ENCODE peak calls at places on chromosome 10, in seven cellular contexts. One of them, this sample, is unnamed.

GRCh38 chr10:33974976-33975478 is 640.6 kb upstream of the NRP1 start:
- DNase-seq in adrenal gland: no peak
- DNase-seq in mammary epithelial cell: no peak
- DNase-seq in hepatocyte: no peak
- DNase-seq in GM23338: no peak
- DNase-seq in colonic mucosa: no peak
- DNase-seq in fibroblast of the aortic adventitia: peak
- DNase-seq in this sample: no peak

GRCh38 chr10:30185916-30186315 is 126.5 kb upstream of the JCAD start:
- DNase-seq in GM23338: no peak
- DNase-seq in fibroblast of the aortic adventitia: peak
- DNase-seq in mammary epithelial cell: peak
- DNase-seq in adrenal gland: no peak
- DNase-seq in hepatocyte: no peak
- DNase-seq in colonic mucosa: no peak
- DNase-seq in this sample: no peak

GRCh38 chr10:111515706-111516105 is 438.9 kb downstream of the ADRA2A start:
- DNase-seq in GM23338: no peak
- DNase-seq in adrenal gland: no peak
- DNase-seq in fibroblast of the aortic adventitia: no peak
- DNase-seq in colonic mucosa: no peak
- DNase-seq in hepatocyte: no peak
- DNase-seq in mammary epithelial cell: no peak
- DNase-seq in this sample: no peak

GRCh38 chr10:61975107-61975932 is 73.8 kb downstream of the ARID5B start:
- DNase-seq in colonic mucosa: no peak
- DNase-seq in mammary epithelial cell: peak
- DNase-seq in fibroblast of the aortic adventitia: peak
- DNase-seq in adrenal gland: no peak
- DNase-seq in GM23338: no peak
- DNase-seq in hepatocyte: peak
- DNase-seq in this sample: peak

GRCh38 chr10:52019078-52019644 is 294.9 kb upstream of the DKK1 start:
- DNase-seq in adrenal gland: no peak
- DNase-seq in GM23338: peak
- DNase-seq in fibroblast of the aortic adventitia: no peak
- DNase-seq in hepatocyte: no peak
- DNase-seq in mammary epithelial cell: no peak
- DNase-seq in colonic mucosa: no peak
- DNase-seq in this sample: no peak

GRCh38 chr10:100502926-100503480 is 16.7 kb downstream of the SEC31B start:
- DNase-seq in mammary epithelial cell: no peak
- DNase-seq in GM23338: no peak
- DNase-seq in hepatocyte: no peak
- DNase-seq in fibroblast of the aortic adventitia: peak
- DNase-seq in adrenal gland: no peak
- DNase-seq in colonic mucosa: no peak
- DNase-seq in this sample: no peak

GRCh38 chr10:1100691-1101368 is 44.6 kb downstream of the WDR37 start:
- DNase-seq in GM23338: peak
- DNase-seq in adrenal gland: no peak
- DNase-seq in hepatocyte: no peak
- DNase-seq in fibroblast of the aortic adventitia: no peak
- DNase-seq in colonic mucosa: no peak
- DNase-seq in mammary epithelial cell: no peak
- DNase-seq in this sample: no peak

GRCh38 chr10:93790454-93790853 is 32.7 kb downstream of the LGI1 start:
- DNase-seq in GM23338: peak
- DNase-seq in hepatocyte: no peak
- DNase-seq in colonic mucosa: no peak
- DNase-seq in adrenal gland: no peak
- DNase-seq in fibroblast of the aortic adventitia: no peak
- DNase-seq in mammary epithelial cell: no peak
- DNase-seq in this sample: no peak

GRCh38 chr10:54434782-54435181 is 366.2 kb downstream of the PCDH15 start:
- DNase-seq in fibroblast of the aortic adventitia: no peak
- DNase-seq in hepatocyte: no peak
- DNase-seq in GM23338: no peak
- DNase-seq in colonic mucosa: no peak
- DNase-seq in mammary epithelial cell: no peak
- DNase-seq in adrenal gland: no peak
- DNase-seq in this sample: no peak

GRCh38 chr10:118523775-118524174 is 71.7 kb downstream of the PRLHR start:
- DNase-seq in GM23338: no peak
- DNase-seq in adrenal gland: no peak
- DNase-seq in colonic mucosa: no peak
- DNase-seq in fibroblast of the aortic adventitia: peak
- DNase-seq in hepatocyte: no peak
- DNase-seq in mammary epithelial cell: peak
- DNase-seq in this sample: peak

GRCh38 chr10:48931188-48931587 is 8.5 kb downstream of the LRRC18 start:
- DNase-seq in GM23338: peak
- DNase-seq in mammary epithelial cell: no peak
- DNase-seq in hepatocyte: no peak
- DNase-seq in colonic mucosa: no peak
- DNase-seq in fibroblast of the aortic adventitia: no peak
- DNase-seq in adrenal gland: no peak
- DNase-seq in this sample: no peak

GRCh38 chr10:67602268-67602950 is 93.6 kb downstream of the CTNNA3 start:
- DNase-seq in GM23338: no peak
- DNase-seq in mammary epithelial cell: peak
- DNase-seq in fibroblast of the aortic adventitia: peak
- DNase-seq in hepatocyte: no peak
- DNase-seq in colonic mucosa: no peak
- DNase-seq in adrenal gland: no peak
- DNase-seq in this sample: peak

GRCh38 chr10:8052344-8052969 is 2.0 kb upstream of the GATA3 start:
- DNase-seq in fibroblast of the aortic adventitia: no peak
- DNase-seq in hepatocyte: peak
- DNase-seq in mammary epithelial cell: peak
- DNase-seq in colonic mucosa: no peak
- DNase-seq in adrenal gland: no peak
- DNase-seq in GM23338: no peak
- DNase-seq in this sample: no peak

GRCh38 chr10:35503548-35503947 is 101.6 kb upstream of the GJD4 start:
- DNase-seq in mammary epithelial cell: no peak
- DNase-seq in colonic mucosa: no peak
- DNase-seq in fibroblast of the aortic adventitia: no peak
- DNase-seq in adrenal gland: no peak
- DNase-seq in GM23338: no peak
- DNase-seq in hepatocyte: no peak
- DNase-seq in this sample: no peak

GRCh38 chr10:102738692-102739121 is 5.0 kb upstream of the WBP1L start:
- DNase-seq in adrenal gland: no peak
- DNase-seq in mammary epithelial cell: no peak
- DNase-seq in hepatocyte: no peak
- DNase-seq in fibroblast of the aortic adventitia: peak
- DNase-seq in colonic mucosa: no peak
- DNase-seq in GM23338: no peak
- DNase-seq in this sample: no peak

GRCh38 chr10:6770846-6771245 is 190.8 kb upstream of the PRKCQ start:
- DNase-seq in fibroblast of the aortic adventitia: no peak
- DNase-seq in colonic mucosa: no peak
- DNase-seq in adrenal gland: no peak
- DNase-seq in hepatocyte: no peak
- DNase-seq in GM23338: no peak
- DNase-seq in mammary epithelial cell: no peak
- DNase-seq in this sample: no peak

GRCh38 chr10:92173996-92174395 is 116.9 kb downstream of the CPEB3 start:
- DNase-seq in fibroblast of the aortic adventitia: no peak
- DNase-seq in colonic mucosa: no peak
- DNase-seq in GM23338: peak
- DNase-seq in hepatocyte: no peak
- DNase-seq in adrenal gland: no peak
- DNase-seq in mammary epithelial cell: no peak
- DNase-seq in this sample: no peak

GRCh38 chr10:62264702-62265436 is 3.8 kb downstream of the RTKN2 start:
- DNase-seq in hepatocyte: peak
- DNase-seq in adrenal gland: no peak
- DNase-seq in GM23338: peak
- DNase-seq in colonic mucosa: no peak
- DNase-seq in mammary epithelial cell: peak
- DNase-seq in fibroblast of the aortic adventitia: peak
- DNase-seq in this sample: no peak

DNA sequence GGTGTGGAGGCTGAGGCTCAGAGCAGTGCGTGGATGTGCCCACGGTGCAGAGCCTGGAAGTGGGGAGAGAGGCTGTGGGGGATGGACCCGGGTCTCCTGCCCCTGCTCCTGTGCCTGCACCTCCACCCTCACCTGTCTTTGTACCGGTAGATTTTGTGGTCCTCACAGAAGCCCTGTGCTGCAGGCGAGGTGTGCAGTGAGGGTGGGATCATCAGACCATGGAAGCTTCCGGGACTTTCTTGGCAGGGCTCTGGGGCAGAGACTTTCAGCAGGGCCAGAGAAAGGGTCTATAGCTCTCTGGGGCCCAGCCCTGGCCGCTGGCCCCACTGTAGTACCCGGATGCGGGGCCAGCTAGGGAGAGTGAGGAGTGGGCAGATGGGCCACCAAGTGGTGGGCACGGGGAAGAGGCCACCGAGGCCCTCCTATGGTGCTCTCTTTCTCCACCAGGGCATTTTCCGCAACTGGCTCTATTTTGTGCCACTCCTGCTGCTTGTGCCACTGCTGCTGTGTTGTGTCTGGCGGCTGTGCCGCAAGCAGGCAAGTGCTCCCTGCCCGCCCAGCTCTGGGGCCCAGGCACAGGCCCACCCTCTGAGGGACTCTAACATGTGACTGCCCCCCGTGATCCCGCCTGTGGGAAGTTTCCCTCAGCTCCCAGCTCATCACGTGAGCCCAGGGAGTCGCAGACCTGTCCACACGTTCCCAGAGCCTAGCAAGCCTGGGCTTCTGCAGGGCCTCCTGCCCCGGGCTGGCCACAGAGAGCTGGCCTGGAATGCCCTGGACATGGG is 22.1 kb downstream of the ANTXRL start:
- DNase-seq in fibroblast of the aortic adventitia: no peak
- DNase-seq in adrenal gland: no peak
- DNase-seq in colonic mucosa: no peak
- DNase-seq in GM23338: no peak
- DNase-seq in mammary epithelial cell: no peak
- DNase-seq in hepatocyte: no peak
- DNase-seq in this sample: no peak
- H3K4me3 ChIP-seq in fibroblast of the aortic adventitia: no peak
- H3K4me3 ChIP-seq in adrenal gland: no peak
- H3K4me3 ChIP-seq in colonic mucosa: no peak
- H3K4me3 ChIP-seq in GM23338: no peak
- H3K4me3 ChIP-seq in mammary epithelial cell: no peak
- H3K4me3 ChIP-seq in hepatocyte: no peak
- H3K4me3 ChIP-seq in this sample: no peak

GRCh38 chr10:10872706-10873276 is 144.9 kb upstream of the CELF2 start:
- DNase-seq in colonic mucosa: no peak
- DNase-seq in hepatocyte: no peak
- DNase-seq in adrenal gland: no peak
- DNase-seq in GM23338: no peak
- DNase-seq in fibroblast of the aortic adventitia: no peak
- DNase-seq in mammary epithelial cell: no peak
- DNase-seq in this sample: no peak
- H3K4me3 ChIP-seq in colonic mucosa: no peak
- H3K4me3 ChIP-seq in hepatocyte: no peak
- H3K4me3 ChIP-seq in adrenal gland: no peak
- H3K4me3 ChIP-seq in GM23338: no peak
- H3K4me3 ChIP-seq in fibroblast of the aortic adventitia: peak
- H3K4me3 ChIP-seq in mammary epithelial cell: no peak
- H3K4me3 ChIP-seq in this sample: no peak

GRCh38 chr10:124706876-124707516 is 37.2 kb downstream of the FAM53B start:
- DNase-seq in adrenal gland: no peak
- DNase-seq in fibroblast of the aortic adventitia: no peak
- DNase-seq in mammary epithelial cell: no peak
- DNase-seq in GM23338: no peak
- DNase-seq in colonic mucosa: no peak
- DNase-seq in hepatocyte: no peak
- DNase-seq in this sample: no peak

GRCh38 chr10:124707546-124707945 is 36.6 kb downstream of the FAM53B start:
- DNase-seq in colonic mucosa: no peak
- DNase-seq in hepatocyte: no peak
- DNase-seq in adrenal gland: no peak
- DNase-seq in fibroblast of the aortic adventitia: no peak
- DNase-seq in mammary epithelial cell: no peak
- DNase-seq in GM23338: no peak
- DNase-seq in this sample: no peak

GRCh38 chr10:124708922-124709520 is 35.2 kb downstream of the FAM53B start:
- DNase-seq in adrenal gland: no peak
- DNase-seq in fibroblast of the aortic adventitia: no peak
- DNase-seq in colonic mucosa: no peak
- DNase-seq in mammary epithelial cell: no peak
- DNase-seq in GM23338: peak
- DNase-seq in hepatocyte: no peak
- DNase-seq in this sample: no peak

GRCh38 chr10:124709862-124710261 is 34.3 kb downstream of the FAM53B start:
- DNase-seq in GM23338: no peak
- DNase-seq in colonic mucosa: peak
- DNase-seq in mammary epithelial cell: peak
- DNase-seq in adrenal gland: no peak
- DNase-seq in hepatocyte: no peak
- DNase-seq in fibroblast of the aortic adventitia: no peak
- DNase-seq in this sample: no peak

DNA sequence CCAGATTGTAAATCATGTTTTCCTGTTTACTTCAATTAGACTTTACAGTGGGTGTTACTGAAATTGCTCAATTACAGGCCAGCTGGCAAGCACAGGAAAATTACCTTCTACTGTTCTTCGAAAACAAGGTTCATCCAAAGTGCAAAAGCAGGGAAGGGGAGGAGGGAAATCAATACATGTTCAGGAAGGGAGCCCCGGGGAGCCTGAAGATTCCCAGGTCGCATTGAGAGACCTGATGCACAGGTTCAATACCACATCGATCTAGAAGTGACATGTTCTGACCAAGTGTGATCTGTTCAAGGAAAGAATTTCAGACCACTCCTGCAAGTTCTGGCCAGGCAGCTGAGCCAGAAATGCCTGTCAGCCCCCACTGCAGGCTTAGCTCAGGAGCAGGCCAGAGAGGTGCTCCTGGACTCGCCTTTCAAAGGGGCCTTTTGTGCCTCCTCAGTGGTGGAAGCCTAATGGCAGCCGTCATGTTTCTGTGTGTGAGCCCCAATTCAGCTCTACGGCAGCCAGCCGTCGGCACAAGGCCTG is 35.9 kb downstream of the FAM53B start:
- DNase-seq in mammary epithelial cell: no peak
- DNase-seq in colonic mucosa: no peak
- DNase-seq in fibroblast of the aortic adventitia: no peak
- DNase-seq in hepatocyte: no peak
- DNase-seq in adrenal gland: no peak
- DNase-seq in GM23338: no peak
- DNase-seq in this sample: no peak
- H3K4me3 ChIP-seq in mammary epithelial cell: no peak
- H3K4me3 ChIP-seq in colonic mucosa: no peak
- H3K4me3 ChIP-seq in fibroblast of the aortic adventitia: no peak
- H3K4me3 ChIP-seq in hepatocyte: no peak
- H3K4me3 ChIP-seq in adrenal gland: no peak
- H3K4me3 ChIP-seq in GM23338: no peak
- H3K4me3 ChIP-seq in this sample: no peak

DNA sequence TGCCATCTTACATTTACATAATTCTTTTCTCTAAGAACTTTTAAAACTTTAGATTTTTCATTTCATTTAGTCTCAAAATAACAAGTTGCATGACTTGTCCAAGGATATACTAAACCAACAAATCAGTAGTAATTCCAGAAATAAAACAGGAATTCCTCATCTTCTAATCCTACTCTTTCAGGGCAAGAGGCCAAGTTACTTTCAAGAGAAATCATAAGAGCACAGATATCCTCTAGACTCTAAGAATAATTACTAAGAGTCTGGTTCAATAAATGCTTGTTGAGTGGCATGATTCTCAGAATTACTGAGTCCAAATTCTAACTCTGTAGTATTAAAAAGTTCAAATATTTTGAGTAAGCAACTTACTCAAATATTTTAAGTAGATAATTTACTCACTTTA is 12.9 kb downstream of the PDZD8 start:
- DNase-seq in colonic mucosa: no peak
- DNase-seq in hepatocyte: no peak
- DNase-seq in GM23338: no peak
- DNase-seq in mammary epithelial cell: no peak
- DNase-seq in fibroblast of the aortic adventitia: peak
- DNase-seq in adrenal gland: no peak
- DNase-seq in this sample: no peak
- H3K4me3 ChIP-seq in colonic mucosa: no peak
- H3K4me3 ChIP-seq in hepatocyte: no peak
- H3K4me3 ChIP-seq in GM23338: no peak
- H3K4me3 ChIP-seq in mammary epithelial cell: peak
- H3K4me3 ChIP-seq in fibroblast of the aortic adventitia: no peak
- H3K4me3 ChIP-seq in adrenal gland: no peak
- H3K4me3 ChIP-seq in this sample: no peak

This sample was measured in MG63.